ENCODE peak calls at places on chromosome 11, in ten cellular contexts. W, A, T, P, Z, I, X, O, U and F are unnamed samples.

GRCh38 chr11:81278986-81279385 is 1454.7 kb downstream of the FAM181B start:
- DNase-seq in W (no peak), P (no peak), A (no peak), O (no peak), T (no peak), U (no peak), I (no peak), Z (no peak), X (no peak), F (no peak)

GRCh38 chr11:36292311-36292722 is 3.1 kb upstream of the COMMD9 start:
- DNase-seq in W (peak), I (no peak), Z (no peak), A (peak), X (peak), U (peak), T (peak), P (no peak), O (no peak), F (no peak)

GRCh38 chr11:33179431-33179830 is 18.2 kb upstream of the CSTF3 start:
- DNase-seq in I (no peak), A (peak), O (no peak), P (no peak), U (no peak), X (no peak), Z (no peak), W (no peak), T (no peak), F (no peak)

GRCh38 chr11:122758974-122759373 is 79.3 kb upstream of the CRTAM start:
- DNase-seq in T (peak), P (no peak), W (no peak), X (peak), A (no peak), U (no peak), I (no peak), O (no peak), Z (no peak), F (no peak)

GRCh38 chr11:122097419-122098001 is 18.5 kb downstream of the BLID start:
- DNase-seq in T (peak), X (peak), Z (no peak), O (no peak), U (peak), I (no peak), P (no peak), W (no peak), A (peak), F (no peak)

GRCh38 chr11:7072401-7073028 is 16.3 kb upstream of the RBMXL2 start:
- DNase-seq in T (no peak), O (no peak), Z (no peak), A (no peak), I (no peak), X (no peak), W (peak), P (no peak), U (no peak), F (no peak)

GRCh38 chr11:95335989-95336388 is 105.0 kb upstream of the SESN3 start:
- DNase-seq in X (no peak), U (no peak), T (no peak), A (no peak), O (peak), P (no peak), W (no peak), Z (no peak), I (no peak), F (no peak)

GRCh38 chr11:44943118-44943517 is 7.6 kb downstream of the TP53I11 start:
- DNase-seq in O (peak), P (peak), U (no peak), T (no peak), A (no peak), I (no peak), W (no peak), X (no peak), Z (no peak), F (peak)

GRCh38 chr11:33703771-33704170 is 3.1 kb upstream of the C11orf91 start:
- DNase-seq in O (no peak), A (no peak), T (peak), Z (no peak), W (no peak), P (peak), I (no peak), X (peak), U (no peak), F (no peak)

GRCh38 chr11:92848578-92848977 is 120.9 kb upstream of the MTNR1B start:
- DNase-seq in O (no peak), W (no peak), I (no peak), P (no peak), U (no peak), T (no peak), X (no peak), A (no peak), Z (no peak), F (no peak)

DNA sequence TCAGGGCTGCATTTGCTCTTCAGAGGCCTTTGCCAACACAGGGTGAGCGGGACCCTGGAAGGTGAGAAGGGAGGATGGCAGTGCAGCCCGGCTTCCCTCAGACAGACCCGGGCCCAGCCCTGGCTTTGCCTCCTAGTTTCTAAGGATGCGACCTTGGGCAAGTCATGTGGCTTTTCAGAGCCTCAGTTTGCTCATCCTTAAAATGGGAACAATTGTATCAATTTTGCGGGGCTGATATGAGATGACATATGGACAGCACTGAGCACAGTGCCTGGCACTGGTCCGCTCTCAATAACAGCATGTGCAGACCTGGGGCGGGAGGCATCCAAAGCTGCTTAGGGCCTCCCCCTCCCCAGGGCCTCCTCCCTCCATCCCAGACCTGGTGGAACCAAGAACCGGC is 74.7 kb upstream of the THY1 start:
- DNase-seq in T (no peak), W (no peak), X (no peak), A (no peak), I (no peak), O (no peak), P (no peak), Z (no peak), U (no peak), F (no peak)
- H3K4me3 ChIP-seq in T (no peak), W (no peak), X (no peak), A (no peak), I (no peak), O (no peak), P (no peak), Z (no peak), U (no peak), F (no peak)

GRCh38 chr11:134046681-134047449 is 22.0 kb upstream of the JAM3 start:
- DNase-seq in X (no peak), T (no peak), I (no peak), U (no peak), P (no peak), O (no peak), W (no peak), A (no peak), Z (no peak), F (no peak)
- H3K4me3 ChIP-seq in X (no peak), T (no peak), I (peak), U (no peak), P (no peak), O (peak), W (no peak), A (no peak), Z (no peak), F (no peak)

GRCh38 chr11:64741393-64742086 is 2.4 kb downstream of the RASGRP2 start:
- DNase-seq in O (no peak), X (no peak), A (peak), T (no peak), I (no peak), P (no peak), Z (no peak), U (no peak), W (no peak), F (no peak)
- H3K4me3 ChIP-seq in O (peak), X (no peak), A (peak), T (no peak), I (peak), P (no peak), Z (peak), U (peak), W (no peak), F (no peak)

GRCh38 chr11:67452141-67452952 is at the start of gene GPR152:
- DNase-seq in U (no peak), P (peak), A (no peak), W (no peak), I (no peak), T (no peak), O (no peak), Z (no peak), X (no peak), F (peak)
- H3K4me3 ChIP-seq in U (no peak), P (no peak), A (no peak), W (no peak), I (peak), T (no peak), O (no peak), Z (no peak), X (no peak), F (no peak)

DNA sequence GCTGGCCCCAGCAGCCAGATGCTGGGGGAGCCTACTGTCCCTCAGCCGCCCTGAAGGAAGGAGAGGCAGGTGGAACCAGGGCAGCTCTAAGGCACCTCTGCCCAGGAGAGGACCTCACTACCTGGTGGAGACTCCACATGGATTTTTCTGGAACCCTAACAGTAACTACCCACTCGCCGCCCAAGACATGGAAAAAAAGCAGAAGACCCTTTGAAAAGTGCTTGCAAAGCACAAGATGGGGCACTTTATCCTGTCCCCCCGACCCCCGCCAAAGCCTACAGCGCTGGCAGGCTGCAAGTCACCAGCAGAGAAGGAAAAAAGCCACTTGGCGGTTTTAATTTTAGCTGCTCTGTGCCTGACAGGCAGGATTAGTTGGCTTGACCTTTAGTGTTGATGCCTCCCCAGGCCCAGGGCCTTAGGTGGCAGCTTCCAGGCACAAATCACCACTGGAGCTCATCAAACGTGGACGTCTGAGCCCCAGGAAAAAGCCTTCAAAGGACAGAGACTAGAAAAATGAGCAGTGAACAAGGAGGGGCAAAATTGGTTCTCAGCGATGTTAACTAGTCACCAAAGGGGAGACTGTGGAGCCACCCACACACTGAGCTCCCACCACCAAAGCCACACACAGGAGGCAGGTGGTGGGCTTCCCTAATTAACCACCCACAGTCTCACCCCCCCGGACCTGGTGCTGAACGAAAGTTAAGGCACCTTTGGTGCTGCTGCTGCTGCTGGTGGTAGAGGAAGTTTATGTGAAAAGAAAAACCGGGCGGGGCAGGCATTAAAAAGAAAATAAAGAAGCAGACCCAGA is 4.2 kb upstream of the PYGM start:
- DNase-seq in Z (no peak), X (no peak), I (no peak), T (no peak), U (no peak), O (peak), W (no peak), P (peak), A (no peak), F (no peak)
- H3K4me3 ChIP-seq in Z (no peak), X (no peak), I (peak), T (no peak), U (no peak), O (no peak), W (no peak), P (no peak), A (peak), F (no peak)

DNA sequence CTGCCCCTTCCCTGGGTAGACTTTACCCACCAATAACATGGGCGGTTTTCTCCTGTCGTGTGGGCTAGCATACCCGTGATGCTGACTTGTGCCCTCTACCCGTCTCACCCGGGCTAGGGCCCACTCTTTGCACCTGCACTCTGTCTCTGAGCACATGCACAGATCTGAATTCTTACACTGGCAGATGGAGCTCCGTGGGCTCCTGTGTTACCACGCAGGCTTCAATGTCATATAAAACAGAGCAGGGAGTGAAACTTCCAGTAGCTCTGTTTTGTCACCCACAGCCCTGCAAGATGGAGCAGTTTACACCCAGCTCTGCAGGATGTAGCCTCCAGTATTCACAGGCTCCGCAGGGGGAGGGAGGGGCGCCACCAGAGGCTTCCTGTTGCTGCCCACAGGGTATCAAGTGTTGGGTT is 1.7 kb downstream of the DGKZ start:
- DNase-seq in I (no peak), Z (no peak), T (no peak), O (peak), X (no peak), U (no peak), P (no peak), A (no peak), W (peak), F (no peak)
- H3K4me3 ChIP-seq in I (peak), Z (no peak), T (no peak), O (peak), X (no peak), U (no peak), P (no peak), A (peak), W (no peak), F (no peak)

GRCh38 chr11:68118753-68119448 is 2.3 kb downstream of the CHKA start:
- DNase-seq in T (peak), O (no peak), A (no peak), W (no peak), X (no peak), P (no peak), I (no peak), U (peak), Z (no peak), F (no peak)
- H3K4me3 ChIP-seq in T (peak), O (peak), A (peak), W (no peak), X (no peak), P (no peak), I (peak), U (peak), Z (no peak), F (no peak)

GRCh38 chr11:47101452-47101851 is 75.2 kb downstream of the ARFGAP2 start:
- DNase-seq in U (no peak), X (no peak), I (no peak), A (peak), W (no peak), O (no peak), P (no peak), T (no peak), Z (no peak), F (no peak)

GRCh38 chr11:47105974-47106373 is 70.7 kb downstream of the ARFGAP2 start:
- DNase-seq in P (no peak), A (no peak), T (no peak), I (no peak), Z (no peak), X (no peak), O (no peak), U (no peak), W (no peak), F (no peak)

GRCh38 chr11:47106839-47107520 is 69.7 kb downstream of the ARFGAP2 start:
- DNase-seq in P (no peak), X (no peak), O (no peak), Z (no peak), I (no peak), T (no peak), A (no peak), W (no peak), U (no peak), F (no peak)

GRCh38 chr11:47105541-47105940 is 71.1 kb downstream of the ARFGAP2 start:
- DNase-seq in T (no peak), A (no peak), U (no peak), P (no peak), O (no peak), X (no peak), W (no peak), I (no peak), Z (no peak), F (no peak)

DNA sequence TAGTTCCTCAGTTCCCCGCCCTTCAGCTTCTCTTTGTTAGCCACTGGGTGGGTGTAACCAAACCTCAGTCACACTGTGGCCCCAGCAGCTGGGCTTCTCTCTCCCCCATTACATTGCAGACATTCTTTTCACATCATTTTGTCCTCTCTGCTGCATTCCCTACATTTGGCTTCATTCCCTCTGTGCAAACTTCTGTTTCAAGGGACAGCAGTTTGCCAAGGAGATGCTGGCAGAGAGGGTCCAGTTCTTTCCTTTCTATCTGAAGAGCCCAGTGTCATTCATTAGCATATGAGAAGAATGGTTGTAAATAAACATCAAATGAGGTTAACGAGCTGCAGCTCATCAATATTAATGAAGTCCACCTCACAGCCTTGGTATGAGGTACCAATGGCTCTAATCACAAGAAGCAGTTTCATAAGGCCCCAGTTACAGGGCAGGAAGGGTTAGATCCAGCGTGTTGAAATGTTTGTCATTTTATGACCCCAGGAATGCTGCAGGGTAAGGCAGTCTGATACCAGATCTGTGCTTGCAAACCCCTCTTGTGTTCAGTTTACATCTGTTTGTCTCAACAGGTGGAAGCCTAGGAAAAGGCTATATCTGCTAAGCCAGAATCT is 72.2 kb downstream of the ARFGAP2 start:
- DNase-seq in I (no peak), A (peak), O (no peak), U (no peak), X (no peak), Z (no peak), T (peak), W (no peak), P (no peak), F (no peak)
- H3K4me3 ChIP-seq in I (no peak), A (no peak), O (no peak), U (no peak), X (no peak), Z (no peak), T (no peak), W (no peak), P (no peak), F (no peak)

GRCh38 chr11:65900899-65901180 is 652 bp upstream of the FOSL1 start:
- DNase-seq in Z (no peak), U (no peak), I (no peak), P (no peak), T (no peak), W (no peak), O (no peak), X (no peak), A (no peak), F (no peak)
- H3K4me3 ChIP-seq in Z (no peak), U (no peak), I (peak), P (no peak), T (no peak), W (peak), O (peak), X (no peak), A (peak), F (no peak)

GRCh38 chr11:85698195-85698594 is 12.2 kb upstream of the CCDC89 start:
- DNase-seq in Z (no peak), T (no peak), X (peak), P (no peak), A (no peak), U (no peak), W (no peak), I (no peak), O (no peak), F (no peak)
- H3K4me3 ChIP-seq in Z (no peak), T (no peak), X (no peak), P (no peak), A (no peak), U (no peak), W (no peak), I (no peak), O (no peak), F (no peak)